ENCODE peak calls at places on chromosomes 16 and 17, in ten cellular contexts. D is progenitor cell of endocrine pancreas, I is fibroblast of the aortic adventitia, J is AG04450, O is stomach, P is neural progenitor cell, A is brain microvascular endothelial cell, X is sigmoid colon, Z is lung, Y is tibial artery. Q is an unnamed sample.
A peak's percentile ranks its signal among the peaks of the same experiment; 100 is the strongest.

GRCh38 chr16:76676356-76676755 is 399.2 kb downstream of the CNTNAP4 start:
- DNase-seq in A (no peak), D (no peak), J (no peak), X (no peak), I (no peak), O (no peak), Y (no peak), P (no peak), Z (no peak), Q (no peak)

GRCh38 chr17:37388266-37388665 is 12.5 kb downstream of the C17orf78 start:
- DNase-seq in J (no peak), I (peak; percentile 42), O (no peak), Z (no peak), X (no peak), D (no peak), Y (no peak), P (no peak), A (no peak), Q (no peak)

GRCh38 chr17:43402078-43402477 is 3.3 kb downstream of the ARL4D start:
- DNase-seq in J (no peak), O (no peak), Z (no peak), I (no peak), P (no peak), D (no peak), Y (peak; percentile 65), X (peak; percentile 78), A (no peak), Q (no peak)

GRCh38 chr17:34118564-34118963 is 136.5 kb upstream of the CCL2 start:
- DNase-seq in D (no peak), Y (no peak), P (no peak), I (peak; percentile 9), A (no peak), J (no peak), X (no peak), Z (no peak), O (no peak), Q (no peak)

GRCh38 chr17:69594641-69595040 is 180.1 kb downstream of the MAP2K6 start:
- DNase-seq in I (no peak), D (no peak), X (no peak), P (no peak), Z (no peak), J (no peak), O (no peak), Y (no peak), A (no peak), Q (no peak)

GRCh38 chr16:10519297-10519696 is 61.1 kb downstream of the EMP2 start:
- DNase-seq in J (no peak), I (no peak), O (no peak), X (no peak), P (no peak), Z (no peak), D (no peak), A (no peak), Y (no peak), Q (no peak)

GRCh38 chr16:79393121-79393520 is 207.4 kb downstream of the MAF start:
- DNase-seq in X (no peak), A (no peak), D (no peak), I (no peak), Z (no peak), Y (no peak), P (peak; percentile 50), O (no peak), J (no peak), Q (no peak)

GRCh38 chr16:29789775-29790182 is 772 bp upstream of the KIF22 start:
- DNase-seq in J (no peak), I (no peak), A (no peak), X (no peak), Y (no peak), D (no peak), O (no peak), Z (no peak), P (no peak), Q (no peak)

GRCh38 chr16:30068750-30069574 is 3.4 kb downstream of the ALDOA start:
- DNase-seq in J (no peak), X (no peak), I (peak; percentile 31), D (no peak), O (no peak), P (peak; percentile 39), Y (no peak), Z (no peak), A (no peak), Q (peak; percentile 77)

GRCh38 chr16:52446076-52446475 is 100.9 kb downstream of the TOX3 start:
- DNase-seq in D (no peak), J (no peak), Z (no peak), X (no peak), P (no peak), Y (no peak), A (no peak), O (no peak), I (no peak), Q (no peak)

GRCh38 chr17:58136669-58137279 is 11.4 kb upstream of the OR4D1 start:
- DNase-seq in A (no peak), X (no peak), Z (no peak), O (no peak), I (no peak), P (peak; percentile 57), Y (no peak), J (no peak), D (no peak), Q (no peak)
- TF ChIP-seq CTCF in A (peak; percentile 64), X (no peak), Z (no peak), O (no peak), I (peak; percentile 43), P (peak; percentile 56), Y (no peak), J (peak; percentile 38), D (peak; percentile 62), Q (no peak)

GRCh38 chr17:42339221-42339620 is 49.0 kb downstream of the STAT3 start:
- DNase-seq in Y (no peak), I (no peak), X (peak; percentile 50), J (no peak), P (no peak), A (no peak), O (no peak), D (no peak), Z (no peak), Q (no peak)

GRCh38 chr17:42341568-42341967 is 46.7 kb downstream of the STAT3 start:
- DNase-seq in X (no peak), Z (no peak), O (no peak), Y (no peak), P (no peak), A (no peak), J (no peak), D (no peak), I (no peak), Q (no peak)

GRCh38 chr17:42340691-42341127 is 47.5 kb downstream of the STAT3 start:
- DNase-seq in J (no peak), I (no peak), X (peak; percentile 13), Z (no peak), P (no peak), O (no peak), Y (no peak), D (no peak), A (no peak), Q (peak; percentile 72)

GRCh38 chr17:42345396-42346078 is 42.7 kb downstream of the STAT3 start:
- DNase-seq in D (no peak), Z (no peak), Y (peak; percentile 31), X (no peak), P (peak; percentile 77), J (no peak), A (no peak), O (no peak), I (no peak), Q (no peak)

GRCh38 chr17:42342242-42343008 is 45.8 kb downstream of the STAT3 start:
- DNase-seq in A (peak; percentile 35), I (no peak), Y (no peak), P (no peak), O (no peak), Z (no peak), D (no peak), X (peak; percentile 34), J (no peak), Q (peak; percentile 80)
- TF ChIP-seq CTCF in A (no peak), I (no peak), Y (no peak), P (no peak), O (no peak), Z (no peak), D (no peak), X (no peak), J (no peak), Q (no peak)

GRCh38 chr17:77233635-77234334 is 93.0 kb downstream of the SEC14L1 start:
- DNase-seq in I (peak; percentile 74), J (peak; percentile 88), X (peak; percentile 84), Z (no peak), Y (no peak), A (peak; percentile 86), D (no peak), O (peak; percentile 55), P (no peak), Q (peak; percentile 49)
- TF ChIP-seq CTCF in I (no peak), J (no peak), X (no peak), Z (no peak), Y (no peak), A (no peak), D (no peak), O (no peak), P (no peak), Q (no peak)

GRCh38 chr16:73047221-73047535 is 750 bp downstream of the ZFHX3 start:
- DNase-seq in A (no peak), J (no peak), P (no peak), I (peak; percentile 87), Y (no peak), D (no peak), Z (no peak), X (no peak), O (no peak), Q (no peak)

GRCh38 chr16:73046484-73047214 is 1.3 kb downstream of the ZFHX3 start:
- DNase-seq in I (no peak), Y (no peak), O (no peak), D (no peak), X (peak; percentile 59), J (no peak), Z (no peak), A (no peak), P (no peak), Q (no peak)

GRCh38 chr16:73048292-73049050 is 543 bp upstream of the ZFHX3 start:
- DNase-seq in I (peak; percentile 43), D (no peak), Y (peak; percentile 87), A (no peak), Z (peak; percentile 74), X (peak; percentile 87), O (peak; percentile 50), J (no peak), P (peak; percentile 86), Q (no peak)

GRCh38 chr16:73049051-73049910 is 1.4 kb upstream of the ZFHX3 start:
- DNase-seq in D (no peak), P (no peak), I (no peak), Y (peak; percentile 78), J (no peak), O (no peak), Z (no peak), A (no peak), X (no peak), Q (no peak)

DNA sequence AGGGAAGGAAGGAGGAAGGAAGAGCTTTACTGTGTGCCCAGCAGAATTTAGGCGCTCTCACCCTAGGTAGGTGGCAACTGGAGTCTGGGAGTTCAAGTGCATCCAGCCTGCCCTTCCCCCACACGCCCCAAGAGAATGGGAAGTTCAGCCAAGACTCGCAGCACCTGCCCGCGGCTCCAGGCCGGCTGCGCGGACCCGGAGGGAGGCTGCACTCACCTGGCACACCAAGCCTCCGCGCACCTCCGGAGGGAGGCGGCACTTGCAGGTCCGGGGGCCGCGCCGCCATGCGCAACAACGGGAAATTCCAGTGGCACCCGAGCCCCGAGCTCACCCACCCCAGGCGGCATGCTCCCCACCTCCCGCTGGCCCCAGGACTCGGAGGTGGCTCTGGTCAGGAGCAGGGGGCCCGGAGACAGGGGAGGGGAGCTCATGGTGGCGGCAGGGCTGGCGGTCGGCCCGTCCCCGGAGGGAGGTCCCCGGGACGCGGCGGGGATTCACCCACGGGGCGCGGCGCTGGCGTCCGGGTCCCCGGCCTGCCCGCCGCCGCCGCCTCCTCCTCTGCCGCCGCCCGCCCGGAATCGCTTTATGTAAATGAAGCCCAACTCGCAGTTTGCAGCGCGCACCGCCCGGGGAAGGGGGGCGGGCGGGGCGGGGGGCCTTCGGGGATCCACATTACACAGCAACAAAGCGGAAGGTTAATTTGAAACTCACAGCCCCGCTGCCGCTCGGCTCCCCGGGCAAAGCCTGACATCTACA is at the start of gene ZFHX3:
- DNase-seq in J (no peak), P (peak; percentile 89), A (no peak), D (peak; percentile 51), I (peak; percentile 51), X (peak; percentile 90), O (peak; percentile 79), Z (peak; percentile 70), Y (peak; percentile 89), Q (peak; percentile 63)
- TF ChIP-seq CTCF in J (no peak), P (peak; percentile 20), A (no peak), D (no peak), I (peak; percentile 21), X (no peak), O (no peak), Z (no peak), Y (no peak), Q (no peak)

Q was measured in activated CD8-positive, alpha-beta T cell treated with anti-CD3 and anti-CD28 coated beads for 36 hours.